ENCODE peak calls at places on chromosome 11, in four cellular contexts. V is foreskin keratinocyte, Y is tibial artery, R is Caco-2. Q is an unnamed sample.

GRCh38 chr11:6681949-6682348 is 1.2 kb downstream of the MRPL17 start:
- DNase-seq in V (no peak), Y (no peak), R (no peak), Q (no peak)

GRCh38 chr11:9004310-9004945 is 627 bp upstream of the NRIP3 start:
- DNase-seq in V (no peak), Y (no peak), R (peak), Q (peak)

GRCh38 chr11:22371188-22371587 is 33.0 kb downstream of the SLC17A6 start:
- DNase-seq in V (no peak), Y (no peak), R (no peak), Q (no peak)

GRCh38 chr11:111370902-111371578 is 8.0 kb downstream of the POU2AF1 start:
- DNase-seq in V (no peak), Y (no peak), R (no peak), Q (no peak)

GRCh38 chr11:22192289-22192641 is 620 bp upstream of the ANO5 start:
- DNase-seq in V (no peak), Y (no peak), R (no peak), Q (no peak)

GRCh38 chr11:127564803-127565202 is 564.2 kb upstream of the KIRREL3 start:
- DNase-seq in V (peak), Y (no peak), R (no peak), Q (no peak)

GRCh38 chr11:2533642-2534115 is 88.9 kb downstream of the KCNQ1 start:
- DNase-seq in V (peak), Y (peak), R (peak), Q (peak)

GRCh38 chr11:14774738-14775137 is 117.3 kb downstream of the CYP2R1 start:
- DNase-seq in V (peak), Y (no peak), R (no peak), Q (no peak)

GRCh38 chr11:101127699-101128570 is 1.7 kb downstream of the PGR start:
- DNase-seq in V (no peak), Y (peak), R (peak), Q (peak)

GRCh38 chr11:46122955-46123354 is 1.7 kb upstream of the PHF21A start:
- DNase-seq in V (no peak), Y (no peak), R (no peak), Q (no peak)

GRCh38 chr11:130151196-130151595 is 8.4 kb upstream of the ST14 start:
- DNase-seq in V (no peak), Y (no peak), R (no peak), Q (no peak)

DNA sequence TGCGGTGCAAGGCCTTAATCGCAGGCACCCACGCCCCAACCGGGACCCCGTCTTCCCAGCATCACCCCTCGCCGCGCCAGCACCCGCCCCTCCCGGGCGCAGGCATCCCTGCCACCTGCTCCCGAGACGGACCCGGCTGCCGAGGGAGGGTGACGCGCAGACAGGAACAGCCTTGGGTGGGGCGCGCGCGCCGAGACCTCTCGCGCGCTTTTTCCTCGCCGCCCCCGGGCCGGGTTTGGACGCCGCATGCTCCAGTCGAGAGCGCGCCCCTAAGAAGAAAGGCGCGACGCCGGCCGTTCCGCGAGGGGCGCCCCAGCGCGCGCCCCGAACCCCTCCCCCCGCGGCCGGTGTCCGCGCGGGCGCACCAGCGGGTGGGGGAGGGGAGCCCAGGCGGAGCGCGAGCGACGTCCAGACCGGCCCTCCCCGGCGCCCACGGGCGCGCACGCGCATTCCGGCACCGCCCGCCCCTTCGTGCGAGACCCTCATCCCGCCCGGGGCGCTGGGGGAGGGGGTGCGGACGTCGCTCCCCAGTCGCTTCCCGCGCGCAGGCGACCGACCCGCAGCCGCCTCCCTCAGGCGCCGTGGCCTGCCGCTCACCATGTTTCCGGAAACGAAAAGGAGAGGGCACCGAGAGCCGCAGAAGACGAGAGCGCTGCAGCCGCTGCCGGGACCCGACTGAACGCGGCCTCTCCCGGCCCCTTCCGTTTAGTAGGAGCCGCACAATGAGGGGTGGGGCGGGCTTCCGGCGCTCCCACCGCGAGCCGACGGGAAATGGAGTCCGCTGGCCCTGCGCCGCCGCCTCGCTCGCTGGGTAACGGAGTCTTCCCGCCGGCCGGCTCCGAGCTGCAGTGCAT is at the start of gene CFL1:
- DNase-seq in V (peak), Y (peak), R (peak), Q (peak)
- TF ChIP-seq CTCF in V (no peak), Y (no peak), R (no peak), Q (peak)

DNA sequence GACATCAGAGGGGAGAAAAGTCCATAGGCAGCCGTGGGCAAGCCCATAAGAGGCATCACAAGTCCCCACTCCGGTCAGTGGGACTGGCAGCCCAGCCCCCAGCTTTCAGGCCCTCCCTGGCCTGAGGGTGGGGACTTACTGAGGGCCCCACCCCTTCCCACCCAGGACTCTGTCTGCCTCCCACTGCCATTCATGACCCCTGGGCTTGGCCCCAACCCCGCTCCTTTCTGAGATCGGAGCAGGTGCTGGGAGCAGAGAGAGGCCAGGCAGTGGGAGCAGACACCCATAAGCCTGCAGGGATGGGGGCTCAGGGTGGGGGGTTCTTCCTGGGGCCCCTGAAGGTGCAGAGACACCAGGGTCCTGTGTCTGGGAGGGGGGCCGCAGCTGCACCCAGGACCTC is 5.1 kb downstream of the UPK2 start:
- DNase-seq in V (no peak), Y (no peak), R (no peak), Q (no peak)
- TF ChIP-seq CTCF in V (no peak), Y (no peak), R (no peak), Q (no peak)

GRCh38 chr11:122215244-122215992 is 99.4 kb upstream of the BLID start:
- DNase-seq in V (no peak), Y (peak), R (peak), Q (peak)
- TF ChIP-seq CTCF in V (peak), Y (peak), R (peak), Q (peak)

DNA sequence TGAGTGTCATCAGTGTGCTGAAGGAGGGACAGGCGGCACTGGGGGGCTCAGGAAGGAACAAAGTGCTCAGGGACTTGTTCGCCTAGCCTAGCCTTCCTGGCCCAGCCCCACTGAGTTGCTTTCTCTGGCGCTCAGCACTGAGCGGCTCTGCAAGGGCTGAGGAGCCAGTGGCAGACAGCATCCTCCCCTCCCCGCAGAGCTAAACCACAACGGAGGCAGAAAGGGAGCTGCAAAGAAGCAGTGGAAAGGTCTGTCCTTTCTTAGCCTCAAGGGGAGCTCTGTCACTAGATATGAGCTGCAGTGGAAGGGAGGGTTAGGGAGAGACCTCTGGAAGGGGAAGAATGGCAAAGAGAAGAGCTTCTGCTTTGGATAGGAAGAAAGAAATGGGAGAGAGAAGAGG is 89.7 kb upstream of the PHOX2A start:
- DNase-seq in V (no peak), Y (no peak), R (no peak), Q (no peak)
- TF ChIP-seq CTCF in V (no peak), Y (no peak), R (no peak), Q (peak)

GRCh38 chr11:65471410-65471762 is 27.5 kb upstream of the MALAT1 start:
- DNase-seq in V (peak), Y (peak), R (peak), Q (no peak)
- TF ChIP-seq CTCF in V (peak), Y (peak), R (peak), Q (peak)

DNA sequence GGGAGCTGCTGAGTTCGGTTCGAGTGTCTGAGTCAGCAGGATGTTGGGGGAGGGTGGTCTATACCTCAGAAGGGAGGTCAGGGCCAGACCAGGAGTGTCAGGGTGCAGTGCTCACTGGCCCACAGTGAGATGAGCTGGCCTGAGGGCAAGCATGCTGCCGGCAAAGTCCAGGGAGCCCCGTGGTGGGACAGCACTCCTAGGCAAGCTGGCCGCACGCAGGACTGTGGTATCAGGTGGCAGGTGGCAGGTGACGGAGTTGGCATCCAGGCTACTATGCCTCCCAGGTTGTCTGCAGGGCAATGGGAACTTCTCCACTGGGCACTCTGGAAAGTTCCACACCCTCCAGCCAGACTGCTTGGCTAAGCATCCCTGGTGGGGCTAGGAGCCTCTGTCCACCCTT is 4.8 kb downstream of the FGF3 start:
- DNase-seq in V (no peak), Y (no peak), R (no peak), Q (no peak)
- TF ChIP-seq CTCF in V (no peak), Y (no peak), R (no peak), Q (no peak)

GRCh38 chr11:82229346-82229745 is 504.3 kb downstream of the FAM181B start:
- DNase-seq in V (peak), Y (no peak), R (peak), Q (no peak)

GRCh38 chr11:82225930-82226329 is 507.7 kb downstream of the FAM181B start:
- DNase-seq in V (no peak), Y (no peak), R (peak), Q (no peak)

DNA sequence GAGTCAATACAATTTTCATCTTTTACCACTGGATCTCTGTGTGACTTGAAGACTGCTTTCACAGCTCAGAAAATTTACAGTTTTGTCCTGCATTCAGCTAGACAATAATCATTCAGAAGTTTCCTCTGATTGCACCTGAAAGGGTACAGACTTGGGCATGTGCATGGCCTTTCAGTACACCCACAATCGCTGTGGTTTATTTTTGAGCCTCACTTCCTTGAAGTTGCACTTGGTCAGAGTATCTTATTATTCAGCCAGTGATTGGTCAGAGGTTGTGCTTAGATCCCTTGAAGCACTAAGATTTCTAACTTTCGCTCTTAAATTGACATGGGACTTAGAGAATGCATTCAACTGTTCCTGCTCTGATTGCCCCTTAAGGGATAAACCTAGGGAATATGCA is 508.2 kb downstream of the FAM181B start:
- DNase-seq in V (no peak), Y (no peak), R (no peak), Q (no peak)
- TF ChIP-seq CTCF in V (no peak), Y (no peak), R (no peak), Q (no peak)

GRCh38 chr11:7967097-7967496 is 1.9 kb upstream of the NLRP10 start:
- DNase-seq in V (peak), Y (no peak), R (no peak), Q (no peak)

GRCh38 chr11:7967826-7968225 is 2.6 kb upstream of the NLRP10 start:
- DNase-seq in V (no peak), Y (no peak), R (no peak), Q (no peak)

GRCh38 chr11:7968686-7969085 is 3.4 kb upstream of the NLRP10 start:
- DNase-seq in V (no peak), Y (no peak), R (no peak), Q (no peak)

GRCh38 chr11:7971846-7972245 is 6.6 kb upstream of the NLRP10 start:
- DNase-seq in V (no peak), Y (no peak), R (no peak), Q (no peak)

DNA sequence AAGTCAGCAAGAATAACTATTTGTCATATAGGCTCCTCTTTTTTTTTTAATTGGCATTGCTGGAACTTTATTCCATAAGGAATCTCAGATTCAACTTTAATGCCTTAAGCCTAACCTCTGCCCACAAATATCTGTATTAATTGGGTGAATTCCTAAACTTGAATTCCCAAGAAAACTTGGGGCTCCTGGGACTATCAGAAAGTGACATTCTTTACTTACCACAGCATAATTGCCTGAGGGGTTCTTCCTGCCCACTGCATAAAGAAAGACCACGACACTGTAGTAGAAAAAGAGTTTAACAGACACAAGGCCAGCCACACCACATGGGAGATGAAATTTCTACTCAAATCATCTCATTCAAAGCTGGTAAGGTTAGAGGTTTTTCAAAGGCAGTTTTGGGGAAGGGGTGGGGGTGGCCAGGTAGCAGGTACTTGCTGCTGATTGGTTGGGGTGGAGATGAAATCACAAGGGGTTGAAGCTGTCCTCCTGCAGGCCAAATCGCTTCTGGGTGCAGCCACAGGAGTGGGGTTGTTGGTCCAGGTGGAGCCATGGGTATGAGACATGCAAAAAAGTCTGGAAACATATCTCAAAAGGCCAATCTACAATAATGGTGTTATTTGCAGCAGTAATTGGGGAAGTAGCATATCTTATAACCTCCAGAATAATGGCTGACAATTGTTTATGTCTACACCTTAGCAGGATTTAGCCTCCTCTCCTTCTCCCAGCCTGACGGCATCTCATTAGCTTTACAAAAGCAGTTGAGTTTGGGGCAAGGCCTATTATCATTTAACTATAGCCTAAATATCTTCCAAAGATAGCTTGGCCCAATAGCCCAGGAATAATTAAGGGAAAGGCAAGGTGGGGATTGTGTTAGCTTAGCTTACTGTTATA is 4.8 kb upstream of the NLRP10 start:
- DNase-seq in V (no peak), Y (no peak), R (no peak), Q (no peak)
- TF ChIP-seq CTCF in V (no peak), Y (no peak), R (no peak), Q (no peak)

GRCh38 chr11:17403977-17404759 is 15.7 kb upstream of the KCNJ11 start:
- DNase-seq in V (no peak), Y (no peak), R (no peak), Q (no peak)

GRCh38 chr11:17406082-17406817 is 17.8 kb upstream of the KCNJ11 start:
- DNase-seq in V (no peak), Y (no peak), R (no peak), Q (no peak)

GRCh38 chr11:17406818-17407149 is 18.3 kb upstream of the KCNJ11 start:
- DNase-seq in V (no peak), Y (no peak), R (no peak), Q (no peak)

GRCh38 chr11:17407575-17407974 is 19.1 kb upstream of the KCNJ11 start:
- DNase-seq in V (no peak), Y (no peak), R (no peak), Q (no peak)

DNA sequence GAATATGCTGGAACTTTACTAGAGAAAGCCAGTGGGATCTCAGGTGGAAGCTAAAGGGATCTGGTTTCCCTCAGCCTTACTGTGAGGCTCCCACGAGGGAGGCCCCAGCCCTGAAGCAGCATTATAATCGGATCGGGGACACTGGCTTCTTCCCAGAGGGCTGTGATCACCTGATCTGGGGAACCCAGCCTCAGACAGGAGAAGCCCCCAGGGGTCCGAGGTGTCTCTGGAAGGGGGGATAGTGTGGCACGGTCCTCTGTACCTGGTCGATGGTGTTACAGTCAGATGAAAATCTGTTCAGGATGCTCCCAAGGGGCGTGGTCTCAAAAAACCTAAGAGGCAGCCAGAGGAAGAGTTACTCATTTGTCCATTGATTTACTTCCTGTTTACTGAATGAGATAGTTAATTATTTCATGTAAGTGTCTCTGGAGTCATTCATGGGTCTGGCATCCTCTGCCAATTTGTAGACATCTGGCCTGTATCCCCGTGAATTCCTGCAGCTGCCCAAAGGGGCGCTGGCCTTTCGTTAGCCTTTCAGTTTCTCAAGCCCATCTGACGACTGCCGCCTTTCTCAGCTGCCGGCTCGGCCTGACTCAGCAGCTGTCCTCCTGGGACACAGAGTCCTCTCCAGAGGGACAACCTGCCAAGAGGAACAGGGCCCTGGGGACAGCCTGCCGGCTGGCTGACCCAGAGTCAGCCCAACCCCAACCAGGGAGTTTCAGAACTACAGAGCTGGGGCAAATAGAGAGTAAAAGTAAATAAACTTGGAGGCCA is 17.0 kb upstream of the KCNJ11 start:
- DNase-seq in V (no peak), Y (peak), R (peak), Q (no peak)
- TF ChIP-seq CTCF in V (no peak), Y (peak), R (peak), Q (no peak)

GRCh38 chr11:77413850-77414249 is 60.0 kb downstream of the PAK1 start:
- DNase-seq in V (no peak), Y (no peak), R (peak), Q (no peak)
- TF ChIP-seq CTCF in V (no peak), Y (no peak), R (peak), Q (no peak)

Q was measured in neural crest cell.